ENCODE peak calls at places on chromosomes 6 and 20, in four cellular contexts. One of them, this sample, is unnamed. For H3K27me3, the result is how much of the 10 kb centered on the place peaks cover.

GRCh38 chr6:121430514-121431460 is 4.7 kb upstream of the GJA1 start:
- DNase-seq in heart left ventricle: no peak
- DNase-seq in HCT116: peak
- DNase-seq in CD4-positive, alpha-beta memory T cell: no peak
- DNase-seq in this sample: no peak

GRCh38 chr20:57255183-57255582 is 11.3 kb downstream of the BMP7 start:
- DNase-seq in heart left ventricle: no peak
- DNase-seq in CD4-positive, alpha-beta memory T cell: no peak
- DNase-seq in HCT116: no peak
- DNase-seq in this sample: no peak

GRCh38 chr6:134609862-134610261 is 291.9 kb upstream of the SGK1 start:
- DNase-seq in CD4-positive, alpha-beta memory T cell: no peak
- DNase-seq in HCT116: no peak
- DNase-seq in heart left ventricle: no peak
- DNase-seq in this sample: no peak

GRCh38 chr6:108737594-108738546 is 110.4 kb upstream of the ARMC2 start:
- DNase-seq in heart left ventricle: peak
- DNase-seq in CD4-positive, alpha-beta memory T cell: no peak
- DNase-seq in HCT116: peak
- DNase-seq in this sample: no peak

GRCh38 chr6:136658711-136659110 is 108.5 kb upstream of the MAP7 start:
- DNase-seq in CD4-positive, alpha-beta memory T cell: no peak
- DNase-seq in heart left ventricle: no peak
- DNase-seq in HCT116: no peak
- DNase-seq in this sample: no peak

GRCh38 chr6:136249336-136249735 is 775 bp downstream of the MTFR2 start:
- DNase-seq in heart left ventricle: no peak
- DNase-seq in CD4-positive, alpha-beta memory T cell: no peak
- DNase-seq in HCT116: no peak
- DNase-seq in this sample: no peak

GRCh38 chr6:67640462-67640861 is 994.6 kb upstream of the ADGRB3 start:
- DNase-seq in CD4-positive, alpha-beta memory T cell: no peak
- DNase-seq in heart left ventricle: no peak
- DNase-seq in HCT116: no peak
- DNase-seq in this sample: no peak

GRCh38 chr6:112618796-112619195 is 271.7 kb downstream of the RFPL4B start:
- DNase-seq in CD4-positive, alpha-beta memory T cell: no peak
- DNase-seq in heart left ventricle: no peak
- DNase-seq in HCT116: peak
- DNase-seq in this sample: no peak

GRCh38 chr6:44024597-44025219 is 102.5 kb downstream of the MRPL14 start:
- DNase-seq in heart left ventricle: no peak
- DNase-seq in HCT116: no peak
- DNase-seq in CD4-positive, alpha-beta memory T cell: no peak
- DNase-seq in this sample: peak

GRCh38 chr6:23445157-23445710 is 680.8 kb upstream of the NRSN1 start:
- DNase-seq in heart left ventricle: peak
- DNase-seq in CD4-positive, alpha-beta memory T cell: no peak
- DNase-seq in HCT116: no peak
- DNase-seq in this sample: no peak

GRCh38 chr6:99588618-99589289 is 17.9 kb upstream of the PRDM13 start:
- DNase-seq in CD4-positive, alpha-beta memory T cell: peak
- DNase-seq in HCT116: no peak
- DNase-seq in heart left ventricle: no peak
- DNase-seq in this sample: peak

GRCh38 chr6:96939019-96939805 is 14.7 kb downstream of the KLHL32 start:
- DNase-seq in heart left ventricle: no peak
- DNase-seq in HCT116: peak
- DNase-seq in CD4-positive, alpha-beta memory T cell: no peak
- DNase-seq in this sample: no peak

GRCh38 chr6:43942011-43942442 is 172.0 kb downstream of the VEGFA start:
- DNase-seq in CD4-positive, alpha-beta memory T cell: no peak
- DNase-seq in heart left ventricle: no peak
- DNase-seq in HCT116: no peak
- DNase-seq in this sample: no peak

GRCh38 chr20:50289581-50289980 is 99.0 kb downstream of the CEBPB start:
- DNase-seq in HCT116: no peak
- DNase-seq in heart left ventricle: no peak
- DNase-seq in CD4-positive, alpha-beta memory T cell: no peak
- DNase-seq in this sample: no peak

GRCh38 chr6:139903411-139904157 is 529.1 kb upstream of the CITED2 start:
- DNase-seq in heart left ventricle: no peak
- DNase-seq in CD4-positive, alpha-beta memory T cell: no peak
- DNase-seq in HCT116: no peak
- DNase-seq in this sample: no peak

GRCh38 chr20:462199-462991 is at the start of gene TBC1D20:
- DNase-seq in heart left ventricle: peak
- DNase-seq in HCT116: peak
- DNase-seq in CD4-positive, alpha-beta memory T cell: peak
- DNase-seq in this sample: peak

GRCh38 chr6:159701413-159701999 is 8.5 kb upstream of the SOD2 start:
- DNase-seq in CD4-positive, alpha-beta memory T cell: no peak
- DNase-seq in HCT116: no peak
- DNase-seq in heart left ventricle: peak
- DNase-seq in this sample: no peak

GRCh38 chr6:13216236-13216933 is 112.0 kb downstream of the TBC1D7 start:
- DNase-seq in heart left ventricle: no peak
- DNase-seq in CD4-positive, alpha-beta memory T cell: no peak
- DNase-seq in HCT116: no peak
- DNase-seq in this sample: no peak

GRCh38 chr6:161542581-161542980 is 268.7 kb upstream of the AGPAT4 start:
- DNase-seq in CD4-positive, alpha-beta memory T cell: no peak
- DNase-seq in heart left ventricle: no peak
- DNase-seq in HCT116: no peak
- DNase-seq in this sample: no peak

GRCh38 chr6:43714311-43715055 is 26.9 kb upstream of the MRPS18A start:
- DNase-seq in heart left ventricle: peak
- DNase-seq in CD4-positive, alpha-beta memory T cell: no peak
- DNase-seq in HCT116: no peak
- DNase-seq in this sample: no peak

GRCh38 chr20:49690899-49691620 is 22.6 kb downstream of the B4GALT5 start:
- DNase-seq in HCT116: peak
- DNase-seq in heart left ventricle: no peak
- DNase-seq in CD4-positive, alpha-beta memory T cell: no peak
- DNase-seq in this sample: no peak

GRCh38 chr20:50200482-50201104 is 10.0 kb downstream of the CEBPB start:
- DNase-seq in heart left ventricle: no peak
- DNase-seq in HCT116: no peak
- DNase-seq in CD4-positive, alpha-beta memory T cell: no peak
- DNase-seq in this sample: no peak

GRCh38 chr20:64247970-64248841 is 7.3 kb upstream of the PCMTD2 start:
- DNase-seq in heart left ventricle: no peak
- DNase-seq in CD4-positive, alpha-beta memory T cell: no peak
- DNase-seq in HCT116: no peak
- DNase-seq in this sample: no peak

GRCh38 chr20:38658879-38659612 is 57.4 kb downstream of the ARHGAP40 start:
- DNase-seq in HCT116: peak
- DNase-seq in heart left ventricle: no peak
- DNase-seq in CD4-positive, alpha-beta memory T cell: peak
- DNase-seq in this sample: no peak

GRCh38 chr20:376089-376488 is 4.5 kb upstream of the TRIB3 start:
- DNase-seq in CD4-positive, alpha-beta memory T cell: no peak
- DNase-seq in heart left ventricle: no peak
- DNase-seq in HCT116: no peak
- DNase-seq in this sample: no peak

GRCh38 chr6:132814716-132815570 is 574 bp downstream of the RPS12 start:
- DNase-seq in CD4-positive, alpha-beta memory T cell: no peak
- DNase-seq in HCT116: no peak
- DNase-seq in heart left ventricle: peak
- DNase-seq in this sample: peak

GRCh38 chr6:100468966-100469859 is 4.5 kb upstream of the SIM1 start:
- DNase-seq in heart left ventricle: no peak
- DNase-seq in HCT116: no peak
- DNase-seq in CD4-positive, alpha-beta memory T cell: no peak
- DNase-seq in this sample: no peak

GRCh38 chr6:147283460-147283859 is 79.2 kb downstream of the STXBP5 start:
- DNase-seq in CD4-positive, alpha-beta memory T cell: no peak
- DNase-seq in heart left ventricle: no peak
- DNase-seq in HCT116: no peak
- DNase-seq in this sample: no peak

GRCh38 chr20:45444050-45444449 is 25.5 kb upstream of the WFDC2 start:
- DNase-seq in CD4-positive, alpha-beta memory T cell: peak
- DNase-seq in heart left ventricle: no peak
- DNase-seq in HCT116: no peak
- DNase-seq in this sample: no peak

GRCh38 chr6:1091905-1092304 is 220.0 kb upstream of the FOXQ1 start:
- DNase-seq in CD4-positive, alpha-beta memory T cell: no peak
- DNase-seq in HCT116: no peak
- DNase-seq in heart left ventricle: no peak
- DNase-seq in this sample: no peak

GRCh38 chr20:62723768-62724420 is 15.3 kb downstream of the NTSR1 start:
- DNase-seq in heart left ventricle: peak
- DNase-seq in HCT116: no peak
- DNase-seq in CD4-positive, alpha-beta memory T cell: no peak
- DNase-seq in this sample: peak

GRCh38 chr20:62721511-62722197 is 13.0 kb downstream of the NTSR1 start:
- DNase-seq in HCT116: no peak
- DNase-seq in heart left ventricle: no peak
- DNase-seq in CD4-positive, alpha-beta memory T cell: no peak
- DNase-seq in this sample: no peak

GRCh38 chr20:62724692-62725595 is 16.3 kb downstream of the NTSR1 start:
- DNase-seq in CD4-positive, alpha-beta memory T cell: no peak
- DNase-seq in heart left ventricle: peak
- DNase-seq in HCT116: no peak
- DNase-seq in this sample: peak

GRCh38 chr20:62723351-62723750 is 14.7 kb downstream of the NTSR1 start:
- DNase-seq in CD4-positive, alpha-beta memory T cell: no peak
- DNase-seq in HCT116: no peak
- DNase-seq in heart left ventricle: peak
- DNase-seq in this sample: peak

DNA sequence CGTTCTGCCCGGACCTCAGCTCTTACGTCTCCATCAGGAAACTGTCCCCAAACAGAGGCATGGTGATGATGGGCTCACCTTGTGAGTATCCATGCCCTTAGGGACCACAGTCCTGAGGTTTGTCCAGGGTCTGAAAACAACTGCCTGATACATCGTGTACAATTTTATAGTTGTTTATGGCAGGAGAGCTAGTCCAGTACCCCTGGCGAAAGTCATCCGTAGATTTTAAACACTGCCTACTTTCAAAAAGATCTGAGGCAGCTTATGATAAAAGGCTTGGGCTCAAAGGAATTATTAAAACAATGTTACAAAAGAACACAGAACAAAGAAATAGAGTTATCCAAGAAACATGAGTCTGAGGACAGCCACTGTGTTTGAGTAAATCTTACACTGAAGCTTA is 14.0 kb downstream of the NTSR1 start:
- DNase-seq in CD4-positive, alpha-beta memory T cell: no peak
- DNase-seq in heart left ventricle: no peak
- DNase-seq in HCT116: no peak
- DNase-seq in this sample: no peak
- H3K27me3 ChIP-seq in CD4-positive, alpha-beta memory T cell: under half
- H3K27me3 ChIP-seq in heart left ventricle: under half
- H3K27me3 ChIP-seq in HCT116: under half
- H3K27me3 ChIP-seq in this sample: under half

DNA sequence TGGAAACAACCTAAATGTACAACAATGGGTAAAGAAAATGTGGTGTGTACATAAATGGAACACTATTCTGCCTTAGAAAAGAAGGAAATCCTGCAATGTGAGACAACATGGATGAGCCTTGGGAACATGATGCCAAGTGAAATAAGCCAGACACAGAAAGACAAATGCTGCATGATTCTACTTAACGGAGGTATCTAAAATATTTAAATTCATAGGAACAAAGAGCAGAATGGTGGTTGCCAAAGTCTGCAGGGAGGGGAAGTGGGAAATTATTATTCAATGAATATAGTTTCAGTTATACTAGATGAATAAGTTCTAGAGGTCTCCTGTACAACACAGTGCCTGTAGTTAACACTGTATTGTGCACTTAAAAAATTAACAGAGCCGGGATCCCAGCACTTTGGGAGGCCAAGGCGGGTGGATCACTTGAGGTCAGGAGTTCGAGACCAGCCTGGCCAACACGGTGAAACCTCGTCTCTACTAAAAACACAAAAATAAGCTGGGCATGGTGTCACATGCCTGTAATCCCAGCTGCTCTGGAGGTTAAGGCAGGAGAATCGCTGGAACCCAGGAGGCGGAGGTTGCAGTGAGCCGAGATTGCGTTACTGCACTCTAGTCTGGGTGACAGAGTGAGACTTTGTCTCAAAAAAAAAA is 71.4 kb upstream of the SNX9 start:
- DNase-seq in CD4-positive, alpha-beta memory T cell: no peak
- DNase-seq in HCT116: no peak
- DNase-seq in heart left ventricle: no peak
- DNase-seq in this sample: no peak
- H3K27me3 ChIP-seq in CD4-positive, alpha-beta memory T cell: under half
- H3K27me3 ChIP-seq in HCT116: under half
- H3K27me3 ChIP-seq in heart left ventricle: under half
- H3K27me3 ChIP-seq in this sample: under half

DNA sequence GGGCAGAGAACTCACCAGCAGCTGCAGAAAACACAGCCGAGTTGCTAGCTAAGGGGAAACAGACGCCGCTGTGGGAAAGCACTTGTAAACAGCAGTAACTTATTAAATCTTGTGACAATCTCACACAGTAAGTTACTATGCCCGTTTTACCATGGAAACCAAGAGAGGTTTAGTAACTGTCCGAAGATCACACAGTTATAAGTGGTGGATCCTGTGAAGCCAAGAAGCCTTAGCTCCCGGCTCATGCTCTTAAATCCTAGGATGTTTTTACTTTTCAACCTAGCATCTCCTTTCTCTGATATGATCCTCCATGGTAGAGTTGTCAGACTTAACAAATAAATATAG is 1.5 kb upstream of the SULF2 start:
- DNase-seq in heart left ventricle: no peak
- DNase-seq in HCT116: no peak
- DNase-seq in CD4-positive, alpha-beta memory T cell: no peak
- DNase-seq in this sample: no peak
- H3K27me3 ChIP-seq in heart left ventricle: under half
- H3K27me3 ChIP-seq in HCT116: under half
- H3K27me3 ChIP-seq in CD4-positive, alpha-beta memory T cell: under half
- H3K27me3 ChIP-seq in this sample: under half

DNA sequence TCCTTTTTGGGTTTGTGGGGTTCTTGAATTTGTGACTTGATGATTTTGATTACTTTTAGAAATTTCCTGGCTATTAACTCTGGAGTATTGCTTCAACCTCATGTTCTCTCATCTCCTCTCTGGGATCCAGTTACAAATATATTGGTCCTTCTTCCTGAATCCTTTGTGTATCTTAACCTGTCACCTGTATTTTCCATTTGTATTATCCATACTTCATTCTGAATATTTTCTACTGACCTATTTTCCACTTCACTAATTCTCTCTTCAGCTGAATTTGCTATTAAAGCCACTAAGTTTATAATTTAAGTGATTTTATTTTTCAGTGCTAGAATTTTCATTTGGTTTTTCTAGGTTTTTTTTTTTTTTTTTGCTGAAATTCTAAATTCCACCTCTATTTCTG is 6.4 kb upstream of the BHLHE23 start:
- DNase-seq in heart left ventricle: no peak
- DNase-seq in CD4-positive, alpha-beta memory T cell: no peak
- DNase-seq in HCT116: no peak
- DNase-seq in this sample: no peak
- H3K27me3 ChIP-seq in heart left ventricle: half or more
- H3K27me3 ChIP-seq in CD4-positive, alpha-beta memory T cell: under half
- H3K27me3 ChIP-seq in HCT116: under half
- H3K27me3 ChIP-seq in this sample: half or more

This sample was measured in lower lobe of right lung.